ENCODE peak calls at places on chromosome 1, in five cellular contexts. Y is SW 1271, X is esophagus muscularis mucosa, T is heart right ventricle, N is Caki2. D is an unnamed sample.

GRCh38 chr1:38127432-38127831 is 80.8 kb upstream of the POU3F1 start:
- DNase-seq in Y (no peak), X (no peak), T (no peak), N (no peak), D (no peak)

GRCh38 chr1:64901663-64902062 is 64.7 kb downstream of the JAK1 start:
- DNase-seq in Y (no peak), X (no peak), T (no peak), N (no peak), D (no peak)

GRCh38 chr1:17567582-17567981 is 28.1 kb downstream of the ARHGEF10L start:
- DNase-seq in Y (no peak), X (no peak), T (no peak), N (no peak), D (no peak)

GRCh38 chr1:170075186-170075585 is 691 bp upstream of the KIFAP3 start:
- DNase-seq in Y (no peak), X (no peak), T (no peak), N (no peak), D (no peak)

GRCh38 chr1:220878223-220879081 is 791 bp upstream of the HLX start:
- DNase-seq in Y (no peak), X (no peak), T (peak), N (no peak), D (no peak)

GRCh38 chr1:12202190-12202497 is 27.7 kb upstream of the VPS13D start:
- DNase-seq in Y (no peak), X (no peak), T (no peak), N (no peak), D (no peak)

GRCh38 chr1:150973826-150974579 is 632 bp downstream of the CERS2 start:
- DNase-seq in Y (no peak), X (no peak), T (peak), N (peak), D (peak)

GRCh38 chr1:235588916-235589515 is 60.6 kb downstream of the GNG4 start:
- DNase-seq in Y (no peak), X (no peak), T (no peak), N (no peak), D (no peak)

GRCh38 chr1:42017259-42017658 is 98.5 kb upstream of the HIVEP3 start:
- DNase-seq in Y (no peak), X (no peak), T (no peak), N (no peak), D (no peak)